ENCODE peak calls at places on chromosome 1, in eight cellular contexts. One of them, this sample, is unnamed.

GRCh38 chr1:113031060-113031933 is 41.7 kb upstream of the LRIG2 start:
- DNase-seq in Peyer's patch: no peak
- DNase-seq in small intestine: no peak
- DNase-seq in aorta: no peak
- DNase-seq in heart right ventricle: no peak
- DNase-seq in CD8-positive, alpha-beta memory T cell: no peak
- DNase-seq in lung: no peak
- DNase-seq in CD8-positive, alpha-beta T cell: no peak
- DNase-seq in this sample: no peak

GRCh38 chr1:115289940-115290339 is 48.1 kb downstream of the NGF start:
- DNase-seq in small intestine: no peak
- DNase-seq in aorta: no peak
- DNase-seq in heart right ventricle: no peak
- DNase-seq in CD8-positive, alpha-beta memory T cell: no peak
- DNase-seq in lung: no peak
- DNase-seq in CD8-positive, alpha-beta T cell: no peak
- DNase-seq in Peyer's patch: no peak
- DNase-seq in this sample: no peak

GRCh38 chr1:209780276-209780675 is 4.1 kb downstream of the C1orf74 start:
- DNase-seq in CD8-positive, alpha-beta memory T cell: no peak
- DNase-seq in lung: no peak
- DNase-seq in aorta: no peak
- DNase-seq in Peyer's patch: no peak
- DNase-seq in CD8-positive, alpha-beta T cell: no peak
- DNase-seq in small intestine: peak; percentile 61
- DNase-seq in heart right ventricle: no peak
- DNase-seq in this sample: no peak

GRCh38 chr1:202165267-202165941 is 5.0 kb upstream of the PTPN7 start:
- DNase-seq in lung: no peak
- DNase-seq in CD8-positive, alpha-beta T cell: no peak
- DNase-seq in Peyer's patch: no peak
- DNase-seq in CD8-positive, alpha-beta memory T cell: no peak
- DNase-seq in heart right ventricle: no peak
- DNase-seq in small intestine: no peak
- DNase-seq in aorta: no peak
- DNase-seq in this sample: no peak

GRCh38 chr1:154371436-154371835 is 33.7 kb upstream of the IL6R start:
- DNase-seq in CD8-positive, alpha-beta T cell: no peak
- DNase-seq in lung: no peak
- DNase-seq in Peyer's patch: no peak
- DNase-seq in CD8-positive, alpha-beta memory T cell: no peak
- DNase-seq in small intestine: peak; percentile 67
- DNase-seq in aorta: no peak
- DNase-seq in heart right ventricle: no peak
- DNase-seq in this sample: no peak

GRCh38 chr1:231315887-231316286 is 21.8 kb downstream of the EXOC8 start:
- DNase-seq in heart right ventricle: peak; percentile 36
- DNase-seq in CD8-positive, alpha-beta memory T cell: peak; percentile 55
- DNase-seq in CD8-positive, alpha-beta T cell: peak; percentile 51
- DNase-seq in small intestine: peak; percentile 31
- DNase-seq in aorta: peak; percentile 66
- DNase-seq in lung: no peak
- DNase-seq in Peyer's patch: peak; percentile 50
- DNase-seq in this sample: peak; percentile 76

GRCh38 chr1:50667710-50668356 is 244.6 kb upstream of the DMRTA2 start:
- DNase-seq in heart right ventricle: no peak
- DNase-seq in aorta: no peak
- DNase-seq in small intestine: no peak
- DNase-seq in CD8-positive, alpha-beta memory T cell: no peak
- DNase-seq in CD8-positive, alpha-beta T cell: no peak
- DNase-seq in lung: no peak
- DNase-seq in Peyer's patch: no peak
- DNase-seq in this sample: no peak

GRCh38 chr1:43706598-43707190 is 642 bp upstream of the ST3GAL3 start:
- DNase-seq in CD8-positive, alpha-beta memory T cell: no peak
- DNase-seq in lung: no peak
- DNase-seq in small intestine: peak; percentile 36
- DNase-seq in heart right ventricle: no peak
- DNase-seq in Peyer's patch: peak; percentile 49
- DNase-seq in CD8-positive, alpha-beta T cell: peak; percentile 53
- DNase-seq in aorta: no peak
- DNase-seq in this sample: peak; percentile 48

GRCh38 chr1:63807063-63807462 is 33.2 kb downstream of the ROR1 start:
- DNase-seq in aorta: no peak
- DNase-seq in lung: no peak
- DNase-seq in Peyer's patch: no peak
- DNase-seq in CD8-positive, alpha-beta memory T cell: no peak
- DNase-seq in heart right ventricle: no peak
- DNase-seq in small intestine: no peak
- DNase-seq in CD8-positive, alpha-beta T cell: no peak
- DNase-seq in this sample: no peak

GRCh38 chr1:180040034-180040433 is 85.4 kb downstream of the CEP350 start:
- DNase-seq in lung: no peak
- DNase-seq in CD8-positive, alpha-beta memory T cell: no peak
- DNase-seq in small intestine: no peak
- DNase-seq in CD8-positive, alpha-beta T cell: no peak
- DNase-seq in Peyer's patch: no peak
- DNase-seq in heart right ventricle: no peak
- DNase-seq in aorta: no peak
- DNase-seq in this sample: no peak

GRCh38 chr1:177964336-177964735 is 5.5 kb downstream of the SEC16B start:
- DNase-seq in heart right ventricle: no peak
- DNase-seq in lung: no peak
- DNase-seq in aorta: no peak
- DNase-seq in small intestine: no peak
- DNase-seq in CD8-positive, alpha-beta T cell: no peak
- DNase-seq in CD8-positive, alpha-beta memory T cell: no peak
- DNase-seq in Peyer's patch: no peak
- DNase-seq in this sample: no peak

GRCh38 chr1:107622975-107623374 is 342.0 kb downstream of the VAV3 start:
- DNase-seq in CD8-positive, alpha-beta T cell: no peak
- DNase-seq in Peyer's patch: no peak
- DNase-seq in CD8-positive, alpha-beta memory T cell: no peak
- DNase-seq in heart right ventricle: no peak
- DNase-seq in aorta: no peak
- DNase-seq in small intestine: no peak
- DNase-seq in lung: no peak
- DNase-seq in this sample: no peak

GRCh38 chr1:3981261-3981660 is 81.2 kb upstream of the C1orf174 start:
- DNase-seq in lung: no peak
- DNase-seq in Peyer's patch: no peak
- DNase-seq in small intestine: no peak
- DNase-seq in heart right ventricle: no peak
- DNase-seq in CD8-positive, alpha-beta T cell: no peak
- DNase-seq in aorta: no peak
- DNase-seq in CD8-positive, alpha-beta memory T cell: no peak
- DNase-seq in this sample: no peak

GRCh38 chr1:93907718-93908117 is 1.5 kb downstream of the GCLM start:
- DNase-seq in small intestine: no peak
- DNase-seq in heart right ventricle: peak; percentile 15
- DNase-seq in lung: no peak
- DNase-seq in Peyer's patch: no peak
- DNase-seq in CD8-positive, alpha-beta memory T cell: no peak
- DNase-seq in aorta: no peak
- DNase-seq in CD8-positive, alpha-beta T cell: no peak
- DNase-seq in this sample: no peak

GRCh38 chr1:218537131-218537904 is 192.2 kb downstream of the TGFB2 start:
- DNase-seq in CD8-positive, alpha-beta T cell: no peak
- DNase-seq in Peyer's patch: no peak
- DNase-seq in CD8-positive, alpha-beta memory T cell: no peak
- DNase-seq in lung: no peak
- DNase-seq in small intestine: no peak
- DNase-seq in heart right ventricle: no peak
- DNase-seq in aorta: no peak
- DNase-seq in this sample: no peak

GRCh38 chr1:205538211-205538840 is 33.9 kb downstream of the CDK18 start:
- DNase-seq in lung: no peak
- DNase-seq in heart right ventricle: no peak
- DNase-seq in small intestine: no peak
- DNase-seq in CD8-positive, alpha-beta T cell: no peak
- DNase-seq in CD8-positive, alpha-beta memory T cell: no peak
- DNase-seq in aorta: no peak
- DNase-seq in Peyer's patch: peak; percentile 19
- DNase-seq in this sample: no peak

GRCh38 chr1:213982814-213983588 is 4.8 kb upstream of the PROX1 start:
- DNase-seq in lung: no peak
- DNase-seq in heart right ventricle: peak; percentile 46
- DNase-seq in aorta: peak; percentile 73
- DNase-seq in CD8-positive, alpha-beta memory T cell: no peak
- DNase-seq in CD8-positive, alpha-beta T cell: no peak
- DNase-seq in Peyer's patch: no peak
- DNase-seq in small intestine: no peak
- DNase-seq in this sample: no peak

GRCh38 chr1:9801909-9802308 is 21.9 kb downstream of the CLSTN1 start:
- DNase-seq in lung: no peak
- DNase-seq in Peyer's patch: no peak
- DNase-seq in small intestine: no peak
- DNase-seq in CD8-positive, alpha-beta T cell: no peak
- DNase-seq in heart right ventricle: no peak
- DNase-seq in aorta: no peak
- DNase-seq in CD8-positive, alpha-beta memory T cell: no peak
- DNase-seq in this sample: no peak

DNA sequence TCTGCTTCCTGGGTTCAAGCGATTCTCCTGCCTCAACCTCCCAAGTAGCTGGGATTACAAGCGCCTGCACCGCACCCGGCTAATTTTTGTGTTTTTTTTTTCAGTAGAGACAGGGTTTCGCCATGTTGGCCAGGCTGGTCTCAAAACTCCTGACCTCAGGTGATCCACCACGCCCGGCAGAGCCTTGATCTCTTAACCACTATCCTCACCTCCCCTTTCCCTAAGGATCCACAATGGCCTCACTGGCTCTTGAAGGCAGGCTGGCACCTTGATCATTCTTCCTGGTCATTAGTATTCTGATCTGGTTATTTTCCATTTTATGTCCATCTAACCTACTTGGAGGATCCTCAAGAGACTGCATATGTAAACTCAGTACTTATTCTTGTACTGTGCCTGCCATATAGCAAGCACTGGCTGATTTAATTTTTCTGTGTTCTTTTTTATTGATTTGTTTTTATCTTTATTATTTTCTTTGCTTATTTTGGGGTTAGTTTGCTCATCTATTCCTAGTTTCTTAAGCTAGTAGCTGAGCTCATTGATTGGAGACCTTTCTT is 6.3 kb downstream of the RCC1 start:
- DNase-seq in lung: no peak
- DNase-seq in aorta: peak; percentile 26
- DNase-seq in Peyer's patch: no peak
- DNase-seq in CD8-positive, alpha-beta memory T cell: no peak
- DNase-seq in CD8-positive, alpha-beta T cell: no peak
- DNase-seq in heart right ventricle: no peak
- DNase-seq in small intestine: no peak
- DNase-seq in this sample: no peak
- H3K4me3 ChIP-seq in lung: no peak overlapping the region
- H3K4me3 ChIP-seq in aorta: no peak overlapping the region
- H3K4me3 ChIP-seq in Peyer's patch: no peak overlapping the region
- H3K4me3 ChIP-seq in CD8-positive, alpha-beta memory T cell: no peak overlapping the region
- H3K4me3 ChIP-seq in CD8-positive, alpha-beta T cell: no peak overlapping the region
- H3K4me3 ChIP-seq in heart right ventricle: no peak overlapping the region
- H3K4me3 ChIP-seq in small intestine: no peak overlapping the region
- H3K4me3 ChIP-seq in this sample: no peak overlapping the region

GRCh38 chr1:32380061-32380460 is 14.2 kb downstream of the BSDC1 start:
- DNase-seq in CD8-positive, alpha-beta T cell: no peak
- DNase-seq in CD8-positive, alpha-beta memory T cell: no peak
- DNase-seq in small intestine: no peak
- DNase-seq in lung: no peak
- DNase-seq in heart right ventricle: no peak
- DNase-seq in aorta: no peak
- DNase-seq in Peyer's patch: no peak
- DNase-seq in this sample: no peak

GRCh38 chr1:32372149-32372756 is 9.9 kb downstream of the TSSK3 start:
- DNase-seq in CD8-positive, alpha-beta T cell: peak; percentile 72
- DNase-seq in heart right ventricle: no peak
- DNase-seq in aorta: no peak
- DNase-seq in CD8-positive, alpha-beta memory T cell: peak; percentile 82
- DNase-seq in small intestine: peak; percentile 39
- DNase-seq in lung: no peak
- DNase-seq in Peyer's patch: peak; percentile 78
- DNase-seq in this sample: no peak

GRCh38 chr1:32374193-32374592 is 11.9 kb downstream of the TSSK3 start:
- DNase-seq in aorta: no peak
- DNase-seq in Peyer's patch: no peak
- DNase-seq in lung: no peak
- DNase-seq in CD8-positive, alpha-beta T cell: no peak
- DNase-seq in CD8-positive, alpha-beta memory T cell: no peak
- DNase-seq in small intestine: no peak
- DNase-seq in heart right ventricle: no peak
- DNase-seq in this sample: no peak

GRCh38 chr1:32376199-32376598 is 13.9 kb downstream of the TSSK3 start:
- DNase-seq in small intestine: no peak
- DNase-seq in CD8-positive, alpha-beta memory T cell: no peak
- DNase-seq in heart right ventricle: no peak
- DNase-seq in aorta: peak; percentile 48
- DNase-seq in lung: no peak
- DNase-seq in Peyer's patch: no peak
- DNase-seq in CD8-positive, alpha-beta T cell: no peak
- DNase-seq in this sample: no peak

GRCh38 chr1:32377541-32378220 is 15.3 kb downstream of the TSSK3 start:
- DNase-seq in CD8-positive, alpha-beta memory T cell: no peak
- DNase-seq in Peyer's patch: no peak
- DNase-seq in aorta: no peak
- DNase-seq in CD8-positive, alpha-beta T cell: no peak
- DNase-seq in heart right ventricle: no peak
- DNase-seq in lung: no peak
- DNase-seq in small intestine: no peak
- DNase-seq in this sample: no peak
- H3K36me3 ChIP-seq in CD8-positive, alpha-beta memory T cell: peaks cover 52% of the 10 kb centered on the region
- H3K36me3 ChIP-seq in Peyer's patch: no peaks in the 10 kb centered on the region
- H3K36me3 ChIP-seq in aorta: peaks cover 21% of the 10 kb centered on the region
- H3K36me3 ChIP-seq in CD8-positive, alpha-beta T cell: peaks cover 67% of the 10 kb centered on the region
- H3K36me3 ChIP-seq in heart right ventricle: peaks cover 73% of the 10 kb centered on the region
- H3K36me3 ChIP-seq in lung: peaks cover 70% of the 10 kb centered on the region
- H3K36me3 ChIP-seq in small intestine: peaks cover 59% of the 10 kb centered on the region
- H3K36me3 ChIP-seq in this sample: peaks cover 97% of the 10 kb centered on the region

DNA sequence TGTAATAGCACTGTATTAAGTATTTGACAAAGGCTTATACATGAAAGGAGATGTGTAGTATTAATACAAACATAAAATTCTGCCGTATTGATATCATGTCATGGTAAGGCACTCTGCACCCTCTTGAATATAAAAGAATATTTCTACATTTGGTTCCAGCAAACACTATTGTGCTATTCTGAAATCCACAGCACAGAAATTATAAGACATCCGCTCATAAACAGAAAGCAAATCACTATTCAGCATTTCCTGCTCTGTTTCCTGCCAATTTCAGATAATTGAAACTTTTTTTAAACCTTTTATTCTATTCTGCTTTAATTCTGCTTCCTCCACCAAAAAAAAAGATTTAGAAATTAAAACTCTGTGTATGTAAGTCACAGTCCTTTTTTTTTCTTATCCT is 39.6 kb upstream of the PLEKHO1 start:
- DNase-seq in Peyer's patch: no peak
- DNase-seq in CD8-positive, alpha-beta T cell: no peak
- DNase-seq in small intestine: peak; percentile 14
- DNase-seq in lung: no peak
- DNase-seq in heart right ventricle: no peak
- DNase-seq in CD8-positive, alpha-beta memory T cell: no peak
- DNase-seq in aorta: no peak
- DNase-seq in this sample: no peak
- H3K4me3 ChIP-seq in Peyer's patch: no peak overlapping the region
- H3K4me3 ChIP-seq in CD8-positive, alpha-beta T cell: peak overlapping the region; percentile 34
- H3K4me3 ChIP-seq in small intestine: no peak overlapping the region
- H3K4me3 ChIP-seq in lung: no peak overlapping the region
- H3K4me3 ChIP-seq in heart right ventricle: no peak overlapping the region
- H3K4me3 ChIP-seq in CD8-positive, alpha-beta memory T cell: peak overlapping the region; percentile 39
- H3K4me3 ChIP-seq in aorta: no peak overlapping the region
- H3K4me3 ChIP-seq in this sample: no peak overlapping the region

GRCh38 chr1:221724931-221725605 is 16.8 kb downstream of the DUSP10 start:
- DNase-seq in small intestine: no peak
- DNase-seq in CD8-positive, alpha-beta memory T cell: no peak
- DNase-seq in Peyer's patch: no peak
- DNase-seq in CD8-positive, alpha-beta T cell: no peak
- DNase-seq in aorta: no peak
- DNase-seq in heart right ventricle: peak; percentile 38
- DNase-seq in lung: no peak
- DNase-seq in this sample: no peak
- H3K36me3 ChIP-seq in small intestine: no peaks in the 10 kb centered on the region
- H3K36me3 ChIP-seq in CD8-positive, alpha-beta memory T cell: no peaks in the 10 kb centered on the region
- H3K36me3 ChIP-seq in Peyer's patch: no peaks in the 10 kb centered on the region
- H3K36me3 ChIP-seq in CD8-positive, alpha-beta T cell: no peaks in the 10 kb centered on the region
- H3K36me3 ChIP-seq in aorta: no peaks in the 10 kb centered on the region
- H3K36me3 ChIP-seq in heart right ventricle: no peaks in the 10 kb centered on the region
- H3K36me3 ChIP-seq in lung: peaks cover 2% of the 10 kb centered on the region
- H3K36me3 ChIP-seq in this sample: peaks cover 35% of the 10 kb centered on the region

This sample was measured in NT2/D1.